ENCODE peak calls at places on chromosomes 11 and 22, in five cellular contexts. One of them, this sample, is unnamed.

GRCh38 chr11:120612363-120613263 is 101.1 kb downstream of the GRIK4 start:
- DNase-seq in hypothalamus: no peak
- DNase-seq in activated T-cell treated with anti-CD3 and anti-CD28 coated beads for 1 hour: no peak
- DNase-seq in A549: peak; percentile 10
- DNase-seq in body of pancreas: no peak
- DNase-seq in this sample: no peak

GRCh38 chr11:128716661-128717210 is 22.9 kb downstream of the FLI1 start:
- DNase-seq in activated T-cell treated with anti-CD3 and anti-CD28 coated beads for 1 hour: no peak
- DNase-seq in A549: no peak
- DNase-seq in hypothalamus: no peak
- DNase-seq in body of pancreas: no peak
- DNase-seq in this sample: no peak

GRCh38 chr11:6611092-6612007 is 666 bp downstream of the TAF10 start:
- DNase-seq in A549: no peak
- DNase-seq in body of pancreas: peak; percentile 39
- DNase-seq in activated T-cell treated with anti-CD3 and anti-CD28 coated beads for 1 hour: peak; percentile 36
- DNase-seq in hypothalamus: no peak
- DNase-seq in this sample: no peak

GRCh38 chr22:32218470-32218869 is 13.6 kb upstream of the RFPL2 start:
- DNase-seq in body of pancreas: no peak
- DNase-seq in activated T-cell treated with anti-CD3 and anti-CD28 coated beads for 1 hour: no peak
- DNase-seq in hypothalamus: no peak
- DNase-seq in A549: no peak
- DNase-seq in this sample: no peak

GRCh38 chr11:1561266-1561665 is 10.8 kb downstream of the DUSP8 start:
- DNase-seq in A549: no peak
- DNase-seq in hypothalamus: no peak
- DNase-seq in activated T-cell treated with anti-CD3 and anti-CD28 coated beads for 1 hour: no peak
- DNase-seq in body of pancreas: no peak
- DNase-seq in this sample: no peak

GRCh38 chr22:36411589-36412258 is 24.0 kb upstream of the MYH9 start:
- DNase-seq in A549: no peak
- DNase-seq in hypothalamus: no peak
- DNase-seq in body of pancreas: peak; percentile 77
- DNase-seq in activated T-cell treated with anti-CD3 and anti-CD28 coated beads for 1 hour: peak; percentile 14
- DNase-seq in this sample: no peak

GRCh38 chr11:123062892-123063395 is 1.0 kb upstream of the HSPA8 start:
- DNase-seq in body of pancreas: no peak
- DNase-seq in hypothalamus: no peak
- DNase-seq in A549: no peak
- DNase-seq in activated T-cell treated with anti-CD3 and anti-CD28 coated beads for 1 hour: no peak
- DNase-seq in this sample: peak; percentile 83

GRCh38 chr22:43895986-43896645 is 4.3 kb upstream of the PNPLA5 start:
- DNase-seq in body of pancreas: no peak
- DNase-seq in A549: no peak
- DNase-seq in activated T-cell treated with anti-CD3 and anti-CD28 coated beads for 1 hour: no peak
- DNase-seq in hypothalamus: no peak
- DNase-seq in this sample: no peak

GRCh38 chr22:27581688-27582087 is 219.9 kb downstream of the MN1 start:
- DNase-seq in hypothalamus: peak; percentile 39
- DNase-seq in A549: no peak
- DNase-seq in body of pancreas: peak; percentile 33
- DNase-seq in activated T-cell treated with anti-CD3 and anti-CD28 coated beads for 1 hour: no peak
- DNase-seq in this sample: no peak

GRCh38 chr11:128379587-128380279 is 207.6 kb downstream of the ETS1 start:
- DNase-seq in hypothalamus: no peak
- DNase-seq in activated T-cell treated with anti-CD3 and anti-CD28 coated beads for 1 hour: peak; percentile 12
- DNase-seq in A549: no peak
- DNase-seq in body of pancreas: no peak
- DNase-seq in this sample: no peak

GRCh38 chr11:95877288-95877687 is 46.6 kb downstream of the MTMR2 start:
- DNase-seq in activated T-cell treated with anti-CD3 and anti-CD28 coated beads for 1 hour: no peak
- DNase-seq in body of pancreas: no peak
- DNase-seq in A549: no peak
- DNase-seq in hypothalamus: no peak
- DNase-seq in this sample: no peak

This sample was measured in nucleus accumbens.